ENCODE peak calls at places on chromosome 18, in eight cellular contexts. One of them, this sample, is unnamed.

GRCh38 chr18:65439184-65439583 is 311.6 kb upstream of the CDH7 start:
- DNase-seq in lower leg skin: no peak
- DNase-seq in tibial nerve: no peak
- DNase-seq in IMR-90: no peak
- DNase-seq in A549: no peak
- DNase-seq in prostate gland: no peak
- DNase-seq in endothelial cell of umbilical vein: no peak
- DNase-seq in GM12891: no peak
- DNase-seq in this sample: no peak

GRCh38 chr18:57772387-57772799 is 30.7 kb downstream of the ATP8B1 start:
- DNase-seq in lower leg skin: no peak
- DNase-seq in tibial nerve: no peak
- DNase-seq in IMR-90: no peak
- DNase-seq in A549: no peak
- DNase-seq in prostate gland: peak; percentile 64
- DNase-seq in endothelial cell of umbilical vein: no peak
- DNase-seq in GM12891: no peak
- DNase-seq in this sample: no peak

GRCh38 chr18:56245856-56246575 is 392.4 kb downstream of the TXNL1 start:
- DNase-seq in lower leg skin: no peak
- DNase-seq in tibial nerve: no peak
- DNase-seq in IMR-90: peak; percentile 80
- DNase-seq in A549: no peak
- DNase-seq in prostate gland: no peak
- DNase-seq in endothelial cell of umbilical vein: peak; percentile 65
- DNase-seq in GM12891: no peak
- DNase-seq in this sample: no peak

GRCh38 chr18:47901624-47902362 is 28.7 kb downstream of the SMAD2 start:
- DNase-seq in lower leg skin: no peak
- DNase-seq in tibial nerve: no peak
- DNase-seq in IMR-90: no peak
- DNase-seq in A549: no peak
- DNase-seq in prostate gland: no peak
- DNase-seq in endothelial cell of umbilical vein: no peak
- DNase-seq in GM12891: no peak
- DNase-seq in this sample: no peak

GRCh38 chr18:40874233-40874632 is 1080.8 kb upstream of the PIK3C3 start:
- DNase-seq in lower leg skin: no peak
- DNase-seq in tibial nerve: no peak
- DNase-seq in IMR-90: peak; percentile 67
- DNase-seq in A549: no peak
- DNase-seq in prostate gland: no peak
- DNase-seq in endothelial cell of umbilical vein: peak; percentile 25
- DNase-seq in GM12891: no peak
- DNase-seq in this sample: no peak

GRCh38 chr18:36613069-36613468 is 215.7 kb downstream of the TPGS2 start:
- DNase-seq in lower leg skin: no peak
- DNase-seq in tibial nerve: no peak
- DNase-seq in IMR-90: no peak
- DNase-seq in A549: no peak
- DNase-seq in prostate gland: no peak
- DNase-seq in endothelial cell of umbilical vein: no peak
- DNase-seq in GM12891: no peak
- DNase-seq in this sample: no peak

GRCh38 chr18:47594621-47595086 is 335.8 kb downstream of the SMAD2 start:
- DNase-seq in lower leg skin: peak; percentile 73
- DNase-seq in tibial nerve: peak; percentile 16
- DNase-seq in IMR-90: no peak
- DNase-seq in A549: no peak
- DNase-seq in prostate gland: no peak
- DNase-seq in endothelial cell of umbilical vein: no peak
- DNase-seq in GM12891: no peak
- DNase-seq in this sample: no peak

GRCh38 chr18:685438-685837 is 27.0 kb downstream of the ENOSF1 start:
- DNase-seq in lower leg skin: no peak
- DNase-seq in tibial nerve: no peak
- DNase-seq in IMR-90: no peak
- DNase-seq in A549: no peak
- DNase-seq in prostate gland: no peak
- DNase-seq in endothelial cell of umbilical vein: no peak
- DNase-seq in GM12891: no peak
- DNase-seq in this sample: peak; percentile 63

GRCh38 chr18:78448106-78448505 is 531.5 kb upstream of the SALL3 start:
- DNase-seq in lower leg skin: no peak
- DNase-seq in tibial nerve: no peak
- DNase-seq in IMR-90: no peak
- DNase-seq in A549: no peak
- DNase-seq in prostate gland: no peak
- DNase-seq in endothelial cell of umbilical vein: no peak
- DNase-seq in GM12891: no peak
- DNase-seq in this sample: no peak

GRCh38 chr18:25422230-25422629 is 70.3 kb upstream of the ZNF521 start:
- DNase-seq in lower leg skin: no peak
- DNase-seq in tibial nerve: no peak
- DNase-seq in IMR-90: peak; percentile 65
- DNase-seq in A549: no peak
- DNase-seq in prostate gland: no peak
- DNase-seq in endothelial cell of umbilical vein: no peak
- DNase-seq in GM12891: no peak
- DNase-seq in this sample: no peak

GRCh38 chr18:48926420-48926857 is 24.3 kb downstream of the SMAD7 start:
- DNase-seq in lower leg skin: no peak
- DNase-seq in tibial nerve: no peak
- DNase-seq in IMR-90: no peak
- DNase-seq in A549: no peak
- DNase-seq in prostate gland: no peak
- DNase-seq in endothelial cell of umbilical vein: no peak
- DNase-seq in GM12891: no peak
- DNase-seq in this sample: no peak

GRCh38 chr18:8610442-8610801 is 1.2 kb downstream of the RAB12 start:
- DNase-seq in lower leg skin: no peak
- DNase-seq in tibial nerve: no peak
- DNase-seq in IMR-90: peak; percentile 19
- DNase-seq in A549: no peak
- DNase-seq in prostate gland: no peak
- DNase-seq in endothelial cell of umbilical vein: peak; percentile 49
- DNase-seq in GM12891: no peak
- DNase-seq in this sample: peak; percentile 77

GRCh38 chr18:8609711-8610441 is 639 bp downstream of the RAB12 start:
- DNase-seq in lower leg skin: no peak
- DNase-seq in tibial nerve: no peak
- DNase-seq in IMR-90: no peak
- DNase-seq in A549: no peak
- DNase-seq in prostate gland: no peak
- DNase-seq in endothelial cell of umbilical vein: no peak
- DNase-seq in GM12891: no peak
- DNase-seq in this sample: peak; percentile 77

GRCh38 chr18:8607776-8608682 is 1.2 kb upstream of the RAB12 start:
- DNase-seq in lower leg skin: no peak
- DNase-seq in tibial nerve: no peak
- DNase-seq in IMR-90: peak; percentile 45
- DNase-seq in A549: no peak
- DNase-seq in prostate gland: no peak
- DNase-seq in endothelial cell of umbilical vein: no peak
- DNase-seq in GM12891: no peak
- DNase-seq in this sample: no peak

GRCh38 chr18:8611916-8612576 is 2.8 kb downstream of the RAB12 start:
- DNase-seq in lower leg skin: no peak
- DNase-seq in tibial nerve: no peak
- DNase-seq in IMR-90: no peak
- DNase-seq in A549: no peak
- DNase-seq in prostate gland: no peak
- DNase-seq in endothelial cell of umbilical vein: no peak
- DNase-seq in GM12891: no peak
- DNase-seq in this sample: no peak

GRCh38 chr18:8608795-8609673 is at the start of gene RAB12:
- DNase-seq in lower leg skin: peak; percentile 96
- DNase-seq in tibial nerve: peak; percentile 63
- DNase-seq in IMR-90: peak; percentile 83
- DNase-seq in A549: peak; percentile 44
- DNase-seq in prostate gland: peak; percentile 76
- DNase-seq in endothelial cell of umbilical vein: peak; percentile 65
- DNase-seq in GM12891: peak; percentile 66
- DNase-seq in this sample: peak; percentile 96
- TF ChIP-seq POLR2A in lower leg skin: no peak
- TF ChIP-seq POLR2A in tibial nerve: peak; percentile 47
- TF ChIP-seq POLR2A in IMR-90: peak; percentile 63
- TF ChIP-seq POLR2A in A549: peak; percentile 43
- TF ChIP-seq POLR2A in prostate gland: peak; percentile 36
- TF ChIP-seq POLR2A in endothelial cell of umbilical vein: peak; percentile 64
- TF ChIP-seq POLR2A in GM12891: no peak
- TF ChIP-seq POLR2A in this sample: peak; percentile 22

GRCh38 chr18:75209952-75210261 is 690 bp upstream of the TSHZ1 start:
- DNase-seq in lower leg skin: no peak
- DNase-seq in tibial nerve: no peak
- DNase-seq in IMR-90: no peak
- DNase-seq in A549: no peak
- DNase-seq in prostate gland: no peak
- DNase-seq in endothelial cell of umbilical vein: no peak
- DNase-seq in GM12891: no peak
- DNase-seq in this sample: peak; percentile 76

GRCh38 chr18:75209129-75209951 is at the start of gene PTGR3:
- DNase-seq in lower leg skin: peak; percentile 96
- DNase-seq in tibial nerve: peak; percentile 72
- DNase-seq in IMR-90: peak; percentile 73
- DNase-seq in A549: peak; percentile 76
- DNase-seq in prostate gland: peak; percentile 80
- DNase-seq in endothelial cell of umbilical vein: peak; percentile 89
- DNase-seq in GM12891: peak; percentile 65
- DNase-seq in this sample: peak; percentile 86

GRCh38 chr18:75211002-75211621 is 515 bp downstream of the TSHZ1 start:
- DNase-seq in lower leg skin: no peak
- DNase-seq in tibial nerve: no peak
- DNase-seq in IMR-90: peak; percentile 18
- DNase-seq in A549: no peak
- DNase-seq in prostate gland: no peak
- DNase-seq in endothelial cell of umbilical vein: peak; percentile 43
- DNase-seq in GM12891: no peak
- DNase-seq in this sample: peak; percentile 71

GRCh38 chr18:75211721-75212625 is 1.4 kb downstream of the TSHZ1 start:
- DNase-seq in lower leg skin: peak; percentile 89
- DNase-seq in tibial nerve: no peak
- DNase-seq in IMR-90: peak; percentile 19
- DNase-seq in A549: no peak
- DNase-seq in prostate gland: no peak
- DNase-seq in endothelial cell of umbilical vein: peak; percentile 56
- DNase-seq in GM12891: no peak
- DNase-seq in this sample: peak; percentile 49

GRCh38 chr18:75210274-75211001 is at the start of gene TSHZ1:
- DNase-seq in lower leg skin: no peak
- DNase-seq in tibial nerve: no peak
- DNase-seq in IMR-90: peak; percentile 88
- DNase-seq in A549: peak; percentile 51
- DNase-seq in prostate gland: peak; percentile 86
- DNase-seq in endothelial cell of umbilical vein: peak; percentile 92
- DNase-seq in GM12891: no peak
- DNase-seq in this sample: peak; percentile 88
- TF ChIP-seq POLR2A in lower leg skin: no peak
- TF ChIP-seq POLR2A in tibial nerve: peak; percentile 82
- TF ChIP-seq POLR2A in IMR-90: peak; percentile 57
- TF ChIP-seq POLR2A in A549: no peak
- TF ChIP-seq POLR2A in prostate gland: peak; percentile 89
- TF ChIP-seq POLR2A in endothelial cell of umbilical vein: peak; percentile 57
- TF ChIP-seq POLR2A in GM12891: peak; percentile 57
- TF ChIP-seq POLR2A in this sample: peak; percentile 66

DNA sequence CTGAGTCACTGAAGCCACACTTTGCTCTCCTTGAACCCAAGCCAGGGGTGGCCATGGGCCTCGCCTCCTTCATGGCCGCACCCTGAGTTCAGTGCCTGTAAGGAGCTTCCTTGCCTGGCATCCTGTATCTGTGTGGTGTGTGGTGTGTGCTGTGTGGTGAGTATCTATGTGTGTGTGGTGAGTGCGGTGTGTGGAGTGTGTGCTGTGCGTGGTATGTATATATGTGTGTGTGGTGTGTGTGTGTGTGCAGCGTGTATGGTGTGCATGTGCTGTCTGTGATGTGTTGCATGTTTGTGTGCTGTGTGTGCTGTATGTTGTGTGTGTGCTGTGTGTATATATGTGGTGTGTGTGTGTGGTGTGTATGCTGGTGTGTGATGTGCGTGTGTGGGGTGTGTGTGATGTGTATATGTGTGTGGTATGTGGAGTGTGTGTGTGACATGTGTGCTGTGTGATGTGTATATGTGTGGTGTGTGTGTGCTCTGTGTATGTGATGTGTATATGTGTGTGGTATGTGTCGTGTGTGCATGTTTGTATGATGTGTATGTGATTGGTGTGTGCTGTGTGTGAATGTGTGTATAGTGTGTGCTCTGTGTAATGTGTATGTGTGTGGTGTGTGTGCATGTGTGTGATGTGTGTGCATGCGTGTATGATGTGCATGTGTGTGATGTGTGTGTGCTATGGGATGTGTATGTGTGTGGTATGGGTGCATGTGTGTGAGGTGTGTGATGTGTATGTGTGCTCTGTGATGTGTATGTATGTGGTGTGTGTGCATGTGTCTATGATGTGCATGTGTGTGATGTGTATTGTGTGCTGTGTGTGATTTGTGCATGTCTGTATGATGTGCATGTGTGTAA is 22.6 kb downstream of the PRELID3A start:
- DNase-seq in lower leg skin: no peak
- DNase-seq in tibial nerve: no peak
- DNase-seq in IMR-90: no peak
- DNase-seq in A549: no peak
- DNase-seq in prostate gland: no peak
- DNase-seq in endothelial cell of umbilical vein: no peak
- DNase-seq in GM12891: no peak
- DNase-seq in this sample: no peak
- TF ChIP-seq POLR2A in lower leg skin: no peak
- TF ChIP-seq POLR2A in tibial nerve: no peak
- TF ChIP-seq POLR2A in IMR-90: no peak
- TF ChIP-seq POLR2A in A549: no peak
- TF ChIP-seq POLR2A in prostate gland: no peak
- TF ChIP-seq POLR2A in endothelial cell of umbilical vein: no peak
- TF ChIP-seq POLR2A in GM12891: no peak
- TF ChIP-seq POLR2A in this sample: no peak

GRCh38 chr18:3012306-3012919 is 531 bp downstream of the LPIN2 start:
- DNase-seq in lower leg skin: peak; percentile 91
- DNase-seq in tibial nerve: peak; percentile 29
- DNase-seq in IMR-90: peak; percentile 20
- DNase-seq in A549: no peak
- DNase-seq in prostate gland: peak; percentile 41
- DNase-seq in endothelial cell of umbilical vein: peak; percentile 54
- DNase-seq in GM12891: peak; percentile 31
- DNase-seq in this sample: peak; percentile 89

GRCh38 chr18:3014501-3015202 is 1.7 kb upstream of the LPIN2 start:
- DNase-seq in lower leg skin: no peak
- DNase-seq in tibial nerve: no peak
- DNase-seq in IMR-90: no peak
- DNase-seq in A549: no peak
- DNase-seq in prostate gland: no peak
- DNase-seq in endothelial cell of umbilical vein: peak; percentile 60
- DNase-seq in GM12891: no peak
- DNase-seq in this sample: no peak

GRCh38 chr18:3015851-3016250 is 2.9 kb upstream of the LPIN2 start:
- DNase-seq in lower leg skin: no peak
- DNase-seq in tibial nerve: no peak
- DNase-seq in IMR-90: no peak
- DNase-seq in A549: no peak
- DNase-seq in prostate gland: no peak
- DNase-seq in endothelial cell of umbilical vein: peak; percentile 12
- DNase-seq in GM12891: no peak
- DNase-seq in this sample: no peak

GRCh38 chr18:3015203-3015590 is 2.3 kb upstream of the LPIN2 start:
- DNase-seq in lower leg skin: no peak
- DNase-seq in tibial nerve: no peak
- DNase-seq in IMR-90: peak; percentile 84
- DNase-seq in A549: peak; percentile 38
- DNase-seq in prostate gland: no peak
- DNase-seq in endothelial cell of umbilical vein: peak; percentile 93
- DNase-seq in GM12891: no peak
- DNase-seq in this sample: no peak

GRCh38 chr18:3012920-3013810 is at the start of gene LPIN2:
- DNase-seq in lower leg skin: peak; percentile 100
- DNase-seq in tibial nerve: peak; percentile 99
- DNase-seq in IMR-90: peak; percentile 96
- DNase-seq in A549: peak; percentile 80
- DNase-seq in prostate gland: peak; percentile 95
- DNase-seq in endothelial cell of umbilical vein: peak; percentile 98
- DNase-seq in GM12891: peak; percentile 92
- DNase-seq in this sample: peak; percentile 99
- TF ChIP-seq POLR2A in lower leg skin: no peak
- TF ChIP-seq POLR2A in tibial nerve: peak; percentile 71
- TF ChIP-seq POLR2A in IMR-90: peak; percentile 85
- TF ChIP-seq POLR2A in A549: no peak
- TF ChIP-seq POLR2A in prostate gland: peak; percentile 44
- TF ChIP-seq POLR2A in endothelial cell of umbilical vein: peak; percentile 61
- TF ChIP-seq POLR2A in GM12891: no peak
- TF ChIP-seq POLR2A in this sample: peak; percentile 37

This sample was measured in erythroblast.